ENCODE peak calls at places on chromosomes 3 and 15, in ten cellular contexts. L is adrenal gland, X is tibial nerve, Q is stomach, S is A549, U is body of pancreas, T is IMR-90, Y is erythroblast, K is lower leg skin, I is transverse colon. A is an unnamed sample.

GRCh38 chr15:92733934-92734521 is 78.5 kb upstream of the FAM174B start:
- DNase-seq in L (peak; percentile 21), X (no peak), Q (no peak), S (peak; percentile 80), U (peak; percentile 32), T (peak; percentile 11), Y (peak; percentile 8), K (no peak), I (no peak), A (peak; percentile 81)

GRCh38 chr3:129795596-129795995 is 97.9 kb downstream of the TMCC1 start:
- DNase-seq in L (no peak), X (no peak), Q (no peak), S (peak; percentile 65), U (no peak), T (peak; percentile 36), Y (no peak), K (no peak), I (no peak), A (no peak)

GRCh38 chr3:86890997-86891396 is 100.0 kb downstream of the VGLL3 start:
- DNase-seq in L (no peak), X (no peak), Q (no peak), S (no peak), U (no peak), T (no peak), Y (no peak), K (no peak), I (no peak), A (no peak)

GRCh38 chr3:27943106-27943505 is 221.0 kb upstream of the EOMES start:
- DNase-seq in L (peak; percentile 9), X (no peak), Q (no peak), S (peak; percentile 36), U (peak; percentile 10), T (no peak), Y (no peak), K (no peak), I (no peak), A (peak; percentile 43)

GRCh38 chr15:94470492-94470891 is 239.1 kb downstream of the MCTP2 start:
- DNase-seq in L (no peak), X (no peak), Q (no peak), S (no peak), U (no peak), T (no peak), Y (no peak), K (no peak), I (no peak), A (no peak)

GRCh38 chr15:41492597-41493204 is 973 bp upstream of the ITPKA start:
- DNase-seq in L (peak; percentile 23), X (no peak), Q (no peak), S (no peak), U (no peak), T (no peak), Y (no peak), K (no peak), I (no peak), A (no peak)

GRCh38 chr3:177484926-177485325 is 287.6 kb upstream of the TBL1XR1 start:
- DNase-seq in L (no peak), X (no peak), Q (no peak), S (no peak), U (no peak), T (no peak), Y (no peak), K (no peak), I (no peak), A (no peak)

GRCh38 chr3:41853495-41853894 is 108.4 kb downstream of the ULK4 start:
- DNase-seq in L (no peak), X (no peak), Q (no peak), S (no peak), U (no peak), T (peak; percentile 12), Y (no peak), K (no peak), I (no peak), A (no peak)

GRCh38 chr3:127042634-127043033 is 59.7 kb downstream of the PLXNA1 start:
- DNase-seq in L (no peak), X (no peak), Q (no peak), S (no peak), U (no peak), T (no peak), Y (no peak), K (no peak), I (no peak), A (no peak)

DNA sequence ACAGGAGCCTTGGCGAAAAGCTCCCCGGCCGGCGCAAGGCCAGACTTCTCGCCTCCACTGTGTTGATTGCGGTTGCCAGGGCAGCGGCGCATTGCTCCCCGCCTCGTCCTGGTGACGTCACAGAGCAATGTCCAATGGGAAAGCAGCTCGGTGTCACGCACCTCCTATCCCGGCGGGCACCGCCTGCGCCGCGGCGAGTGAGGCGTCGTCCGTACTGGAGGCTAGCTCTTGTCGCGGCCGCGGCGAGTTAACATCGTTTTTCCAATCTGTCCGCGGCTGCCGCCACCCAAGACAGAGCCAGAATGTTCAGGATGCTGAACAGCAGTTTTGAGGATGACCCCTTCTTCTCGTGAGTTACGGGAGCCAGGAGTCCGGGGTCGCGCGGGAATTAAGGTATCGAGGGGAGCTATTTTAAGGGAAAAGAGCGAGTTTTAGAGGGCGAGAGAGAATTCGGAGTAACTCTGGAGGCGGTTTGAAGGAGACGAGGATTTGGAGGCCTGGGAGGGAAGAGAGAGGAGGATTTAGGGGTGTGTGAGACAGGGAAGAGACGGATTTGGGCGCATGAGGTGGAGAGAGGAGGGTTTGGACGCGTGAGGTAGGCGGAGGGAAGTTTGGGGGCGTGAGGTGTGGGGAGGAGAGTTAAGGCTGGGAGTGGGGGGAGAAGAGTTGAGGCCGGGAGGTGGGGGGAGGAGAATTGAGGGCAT is at the start of gene MLF1:
- DNase-seq in L (peak; percentile 97), X (peak; percentile 97), Q (peak; percentile 92), S (peak; percentile 95), U (peak; percentile 97), T (peak; percentile 93), Y (peak; percentile 97), K (peak; percentile 99), I (peak; percentile 96), A (peak; percentile 99)
- TF ChIP-seq POLR2A in L (peak; percentile 77), X (peak; percentile 93), Q (no peak), S (peak; percentile 55), U (peak; percentile 77), T (peak; percentile 95), Y (no peak), K (no peak), I (peak; percentile 78), A (peak; percentile 71)

DNA sequence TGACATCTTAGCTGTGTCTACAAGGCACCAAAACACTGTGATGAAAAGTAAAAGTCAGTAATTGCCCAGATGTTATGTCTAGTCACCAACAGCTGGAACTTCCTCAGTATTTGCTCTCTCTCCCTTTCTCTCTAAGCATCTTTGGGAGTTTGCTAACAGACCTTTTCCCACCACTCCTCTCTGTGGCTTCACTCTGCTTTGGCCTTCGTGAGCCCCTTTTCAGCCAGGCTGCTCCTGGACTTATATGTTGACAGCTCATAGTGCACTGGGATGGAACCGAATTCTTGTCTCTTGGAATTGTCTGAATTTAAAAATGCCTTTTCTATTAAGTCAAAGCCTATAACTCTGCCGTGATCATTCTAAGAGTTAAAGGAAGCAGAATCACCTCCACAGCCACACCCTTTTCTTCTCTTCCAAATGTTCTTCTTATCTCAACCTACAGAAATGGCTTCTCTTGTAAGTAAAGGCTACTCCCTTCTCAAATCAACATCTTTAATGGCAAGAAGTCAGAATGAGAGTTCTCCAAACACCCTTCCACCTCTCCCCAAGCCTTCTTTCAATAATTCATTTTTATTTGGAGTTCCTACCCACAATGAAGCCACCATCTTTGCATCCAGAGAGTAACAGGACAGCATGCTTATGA is 17.2 kb upstream of the FOXP1 start:
- DNase-seq in L (no peak), X (no peak), Q (no peak), S (no peak), U (no peak), T (no peak), Y (no peak), K (no peak), I (no peak), A (no peak)
- TF ChIP-seq POLR2A in L (no peak), X (no peak), Q (no peak), S (no peak), U (no peak), T (no peak), Y (no peak), K (no peak), I (no peak), A (no peak)

GRCh38 chr3:158731938-158732855 is at the start of gene RARRES1:
- DNase-seq in L (peak; percentile 71), X (peak; percentile 46), Q (peak; percentile 70), S (peak; percentile 70), U (peak; percentile 65), T (peak; percentile 62), Y (peak; percentile 82), K (peak; percentile 90), I (peak; percentile 75), A (peak; percentile 82)
- TF ChIP-seq POLR2A in L (peak; percentile 16), X (no peak), Q (no peak), S (no peak), U (no peak), T (no peak), Y (no peak), K (no peak), I (peak; percentile 13), A (no peak)

GRCh38 chr3:47162695-47163022 is 1.3 kb downstream of the SETD2 start:
- DNase-seq in L (no peak), X (no peak), Q (no peak), S (no peak), U (no peak), T (peak; percentile 16), Y (peak; percentile 74), K (no peak), I (no peak), A (no peak)

GRCh38 chr3:47163023-47163989 is 607 bp downstream of the SETD2 start:
- DNase-seq in L (peak; percentile 65), X (peak; percentile 13), Q (peak; percentile 48), S (peak; percentile 18), U (peak; percentile 49), T (peak; percentile 27), Y (peak; percentile 87), K (peak; percentile 88), I (peak; percentile 46), A (peak; percentile 43)

GRCh38 chr3:47159820-47160219 is 4.1 kb downstream of the SETD2 start:
- DNase-seq in L (no peak), X (no peak), Q (no peak), S (no peak), U (no peak), T (no peak), Y (no peak), K (no peak), I (no peak), A (no peak)

GRCh38 chr3:47161983-47162694 is 1.8 kb downstream of the SETD2 start:
- DNase-seq in L (no peak), X (no peak), Q (no peak), S (no peak), U (no peak), T (no peak), Y (peak; percentile 69), K (no peak), I (no peak), A (no peak)

DNA sequence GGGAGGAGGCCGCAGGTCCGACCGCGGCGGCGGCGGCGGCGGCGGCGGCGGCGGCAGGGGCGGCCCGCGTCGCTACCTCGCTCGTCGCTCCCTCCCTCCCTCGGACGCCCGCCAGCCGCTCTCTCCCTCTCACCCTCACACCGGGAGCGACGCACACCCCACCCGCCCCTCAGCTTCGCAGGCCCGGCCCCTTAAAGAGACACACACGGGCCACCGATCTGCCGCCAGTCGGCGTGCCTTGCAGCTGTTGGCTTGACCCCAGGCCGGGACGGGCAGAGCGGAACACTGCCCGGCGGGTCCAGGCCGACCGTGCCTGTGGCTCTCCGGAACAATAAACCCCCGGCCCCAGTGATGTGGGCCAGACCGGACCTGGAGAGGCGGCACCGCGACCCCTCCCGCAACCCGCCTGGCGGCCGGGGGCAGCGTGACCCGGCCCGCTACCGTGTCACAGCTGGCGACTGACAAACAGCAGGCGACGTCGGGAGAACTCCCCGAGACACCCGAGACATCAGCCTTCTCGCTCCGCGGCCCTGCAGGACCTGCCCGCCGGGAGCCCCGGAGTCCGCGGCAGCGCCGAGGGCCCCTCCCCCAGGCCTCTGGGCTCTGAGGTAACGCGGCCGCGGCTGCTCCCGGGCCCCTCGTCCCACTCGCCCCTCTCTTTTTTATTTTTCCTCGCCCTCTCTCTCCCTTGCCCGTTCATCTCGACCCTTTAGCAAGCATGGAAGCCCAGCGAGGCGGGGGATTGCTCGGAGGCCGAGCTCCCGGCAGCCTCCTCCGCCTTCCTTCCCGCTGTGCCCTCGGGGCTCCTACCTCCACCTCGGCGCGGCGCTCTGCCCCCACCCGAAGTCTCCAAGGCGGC is at the start of gene SETD2:
- DNase-seq in L (peak; percentile 96), X (peak; percentile 88), Q (peak; percentile 95), S (peak; percentile 90), U (peak; percentile 97), T (peak; percentile 90), Y (peak; percentile 96), K (peak; percentile 98), I (peak; percentile 94), A (peak; percentile 96)
- TF ChIP-seq POLR2A in L (peak; percentile 81), X (peak; percentile 54), Q (no peak), S (peak; percentile 47), U (peak; percentile 76), T (peak; percentile 8), Y (peak; percentile 45), K (no peak), I (peak; percentile 63), A (no peak)

A was measured in testis.